ENCODE peak calls at places on chromosomes 2 and 18, in five cellular contexts. U is GM23248, K is fibroblast of lung, P is H9, R is PC-9. H is an unnamed sample. For H3K4me1, the result is how much of the 10 kb centered on the place peaks cover.

GRCh38 chr2:33777791-33778190 is 178.7 kb upstream of the FAM98A start:
- DNase-seq in U (peak), K (peak), P (no peak), R (no peak), H (no peak)

GRCh38 chr2:31255911-31256571 is 22.1 kb downstream of the EHD3 start:
- DNase-seq in U (no peak), K (no peak), P (no peak), R (no peak), H (no peak)

GRCh38 chr2:192500550-192501200 is 305.9 kb upstream of the TMEFF2 start:
- DNase-seq in U (peak), K (peak), P (no peak), R (no peak), H (no peak)

GRCh38 chr2:100235098-100235497 is 87.2 kb downstream of the LONRF2 start:
- DNase-seq in U (no peak), K (no peak), P (peak), R (no peak), H (peak)

GRCh38 chr2:232865165-232865564 is 4.9 kb upstream of the SNORC start:
- DNase-seq in U (no peak), K (no peak), P (no peak), R (no peak), H (no peak)

GRCh38 chr18:12376034-12376717 is 851 bp downstream of the AFG3L2 start:
- DNase-seq in U (peak), K (no peak), P (no peak), R (peak), H (no peak)

GRCh38 chr2:239114119-239114581 is 266.3 kb downstream of the TWIST2 start:
- DNase-seq in U (peak), K (peak), P (no peak), R (no peak), H (no peak)

GRCh38 chr2:141498561-141498960 is 632.3 kb downstream of the LRP1B start:
- DNase-seq in U (peak), K (peak), P (no peak), R (no peak), H (no peak)

GRCh38 chr18:23126352-23127056 is 8.8 kb upstream of the CABLES1 start:
- DNase-seq in U (peak), K (no peak), P (no peak), R (no peak), H (no peak)

GRCh38 chr18:78974115-78974740 is 5.4 kb upstream of the SALL3 start:
- DNase-seq in U (no peak), K (no peak), P (peak), R (no peak), H (peak)

GRCh38 chr2:109193807-109194702 is 65.0 kb downstream of the SH3RF3 start:
- DNase-seq in U (no peak), K (no peak), P (peak), R (no peak), H (no peak)

GRCh38 chr2:26542676-26543505 is 65.0 kb upstream of the OTOF start:
- DNase-seq in U (no peak), K (no peak), P (no peak), R (no peak), H (no peak)

GRCh38 chr18:59546164-59546563 is 151.1 kb downstream of the CCBE1 start:
- DNase-seq in U (peak), K (peak), P (no peak), R (no peak), H (no peak)

GRCh38 chr2:216235896-216236295 is 126.7 kb downstream of the XRCC5 start:
- DNase-seq in U (no peak), K (no peak), P (no peak), R (no peak), H (peak)

GRCh38 chr18:62751341-62751821 is 36.0 kb downstream of the PHLPP1 start:
- DNase-seq in U (peak), K (peak), P (peak), R (no peak), H (no peak)

GRCh38 chr2:1830936-1831616 is 86.8 kb upstream of the PXDN start:
- DNase-seq in U (peak), K (peak), P (no peak), R (no peak), H (no peak)

GRCh38 chr2:65587779-65588178 is 155.4 kb upstream of the SPRED2 start:
- DNase-seq in U (no peak), K (no peak), P (no peak), R (no peak), H (no peak)

GRCh38 chr2:1911811-1912210 is 167.5 kb upstream of the PXDN start:
- DNase-seq in U (no peak), K (no peak), P (no peak), R (no peak), H (peak)

GRCh38 chr2:174697267-174697666 is 67.0 kb downstream of the CHRNA1 start:
- DNase-seq in U (peak), K (peak), P (peak), R (peak), H (no peak)

GRCh38 chr2:120829633-120830025 is 94.0 kb downstream of the GLI2 start:
- DNase-seq in U (no peak), K (no peak), P (no peak), R (no peak), H (no peak)

GRCh38 chr2:80007722-80008503 is 296.6 kb downstream of the LRRTM1 start:
- DNase-seq in U (no peak), K (no peak), P (peak), R (no peak), H (no peak)

GRCh38 chr2:48719480-48720177 is 35.9 kb downstream of the LHCGR start:
- DNase-seq in U (no peak), K (peak), P (no peak), R (no peak), H (no peak)

GRCh38 chr18:49566985-49567384 is 5.1 kb downstream of the LIPG start:
- DNase-seq in U (no peak), K (no peak), P (no peak), R (no peak), H (no peak)

GRCh38 chr2:143264851-143265250 is 135.6 kb downstream of the ARHGAP15 start:
- DNase-seq in U (peak), K (peak), P (no peak), R (no peak), H (no peak)

GRCh38 chr18:48992791-48993555 is 42.2 kb upstream of the SMAD7 start:
- DNase-seq in U (no peak), K (no peak), P (no peak), R (no peak), H (no peak)

GRCh38 chr2:120760446-120761135 is 24.9 kb downstream of the GLI2 start:
- DNase-seq in U (no peak), K (no peak), P (peak), R (no peak), H (no peak)

GRCh38 chr2:162327134-162327769 is 8.8 kb upstream of the IFIH1 start:
- DNase-seq in U (peak), K (no peak), P (peak), R (no peak), H (no peak)

GRCh38 chr2:195495966-195496365 is 161.1 kb upstream of the SLC39A10 start:
- DNase-seq in U (no peak), K (peak), P (no peak), R (no peak), H (no peak)

GRCh38 chr2:108941161-108941665 is 47.8 kb downstream of the EDAR start:
- DNase-seq in U (no peak), K (no peak), P (no peak), R (no peak), H (no peak)

DNA sequence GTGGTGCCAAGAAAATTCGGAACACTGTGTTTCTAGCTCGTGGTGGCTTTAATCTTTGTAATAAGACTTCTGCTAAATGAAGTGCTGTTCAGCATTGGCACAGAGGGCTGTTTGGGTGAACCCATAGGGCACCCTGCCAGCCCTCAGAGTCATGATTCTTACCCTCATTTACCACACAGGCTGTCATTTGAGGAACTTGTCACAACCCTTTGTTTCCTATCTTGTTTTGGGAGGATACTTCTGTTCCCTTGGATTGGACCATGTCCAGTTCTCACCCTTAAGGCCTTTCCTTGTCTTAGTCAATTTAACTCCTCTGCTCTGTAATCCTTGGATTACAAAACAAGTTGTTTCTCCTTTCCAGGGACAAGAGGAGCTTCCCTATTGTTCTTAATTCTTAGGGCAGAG is 225.7 kb downstream of the MTX2 start:
- DNase-seq in U (peak), K (no peak), P (no peak), R (no peak), H (no peak)
- H3K4me1 ChIP-seq in U (under half), K (under half), P (under half), R (under half), H (half or more)

GRCh38 chr2:111703759-111704158 is 180.2 kb downstream of the ANAPC1 start:
- DNase-seq in U (no peak), K (no peak), P (no peak), R (no peak), H (no peak)

GRCh38 chr2:111705711-111706323 is 178.2 kb downstream of the ANAPC1 start:
- DNase-seq in U (peak), K (peak), P (peak), R (peak), H (no peak)

GRCh38 chr2:111702809-111703196 is 181.2 kb downstream of the ANAPC1 start:
- DNase-seq in U (no peak), K (no peak), P (no peak), R (no peak), H (no peak)

GRCh38 chr2:111705206-111705605 is 178.8 kb downstream of the ANAPC1 start:
- DNase-seq in U (no peak), K (no peak), P (no peak), R (no peak), H (no peak)

DNA sequence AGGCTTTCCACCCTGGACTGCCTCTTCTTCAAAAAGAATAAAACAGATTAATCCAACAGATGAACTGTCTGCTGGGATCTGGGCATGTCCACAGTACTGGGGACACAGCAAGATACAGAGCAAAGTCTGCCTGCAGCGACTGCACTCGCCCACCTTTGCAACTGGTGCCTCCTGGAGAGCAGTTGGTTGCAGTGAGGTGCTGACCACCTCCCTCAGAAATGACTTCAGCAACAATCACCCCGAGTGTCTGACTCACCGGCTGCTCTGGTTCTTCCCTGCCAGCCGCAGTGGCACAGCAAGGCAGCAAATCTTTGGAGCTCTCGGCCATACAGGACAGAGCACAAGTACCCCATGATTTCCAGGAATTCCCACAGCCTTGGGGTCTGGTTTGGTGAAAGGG is 179.7 kb downstream of the ANAPC1 start:
- DNase-seq in U (peak), K (peak), P (no peak), R (peak), H (no peak)
- H3K4me1 ChIP-seq in U (under half), K (under half), P (under half), R (half or more), H (under half)

GRCh38 chr2:73516033-73516432 is 126.2 kb downstream of the NAT8 start:
- DNase-seq in U (peak), K (peak), P (no peak), R (no peak), H (no peak)
- H3K4me1 ChIP-seq in U (under half), K (under half), P (under half), R (under half), H (under half)

GRCh38 chr2:185241556-185241955 is 497.0 kb upstream of the FSIP2 start:
- DNase-seq in U (no peak), K (no peak), P (no peak), R (no peak), H (no peak)
- H3K4me1 ChIP-seq in U (under half), K (under half), P (under half), R (under half), H (under half)

DNA sequence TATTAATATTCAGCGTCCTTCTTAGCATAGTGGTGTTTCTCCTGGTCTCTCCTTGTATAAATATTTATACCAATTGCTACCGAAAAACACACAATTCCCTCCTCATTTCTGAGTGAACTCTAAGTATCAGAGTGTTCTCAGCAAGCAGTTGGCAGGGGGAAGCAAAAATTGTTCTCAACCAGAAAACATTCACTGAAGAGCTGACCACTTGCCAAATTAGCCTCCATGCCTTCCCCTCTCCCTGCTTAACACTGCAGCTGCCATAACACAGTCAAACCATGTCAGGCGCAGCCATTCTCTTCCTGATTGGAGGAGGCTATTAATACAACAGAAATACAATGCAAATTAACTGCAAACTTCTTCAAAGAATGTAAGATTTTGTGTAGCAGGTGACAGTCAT is 105.0 kb downstream of the COL6A3 start:
- DNase-seq in U (peak), K (peak), P (no peak), R (no peak), H (no peak)
- H3K4me1 ChIP-seq in U (under half), K (under half), P (under half), R (under half), H (under half)

GRCh38 chr2:70095833-70096670 is 8.8 kb downstream of the PCBP1 start:
- DNase-seq in U (no peak), K (no peak), P (no peak), R (no peak), H (no peak)

GRCh38 chr2:70091816-70092215 is 4.5 kb downstream of the PCBP1 start:
- DNase-seq in U (no peak), K (no peak), P (no peak), R (no peak), H (no peak)

GRCh38 chr2:70094978-70095832 is 7.9 kb downstream of the PCBP1 start:
- DNase-seq in U (peak), K (peak), P (no peak), R (no peak), H (no peak)

GRCh38 chr2:70091364-70091763 is 4.1 kb downstream of the PCBP1 start:
- DNase-seq in U (no peak), K (no peak), P (no peak), R (no peak), H (no peak)

DNA sequence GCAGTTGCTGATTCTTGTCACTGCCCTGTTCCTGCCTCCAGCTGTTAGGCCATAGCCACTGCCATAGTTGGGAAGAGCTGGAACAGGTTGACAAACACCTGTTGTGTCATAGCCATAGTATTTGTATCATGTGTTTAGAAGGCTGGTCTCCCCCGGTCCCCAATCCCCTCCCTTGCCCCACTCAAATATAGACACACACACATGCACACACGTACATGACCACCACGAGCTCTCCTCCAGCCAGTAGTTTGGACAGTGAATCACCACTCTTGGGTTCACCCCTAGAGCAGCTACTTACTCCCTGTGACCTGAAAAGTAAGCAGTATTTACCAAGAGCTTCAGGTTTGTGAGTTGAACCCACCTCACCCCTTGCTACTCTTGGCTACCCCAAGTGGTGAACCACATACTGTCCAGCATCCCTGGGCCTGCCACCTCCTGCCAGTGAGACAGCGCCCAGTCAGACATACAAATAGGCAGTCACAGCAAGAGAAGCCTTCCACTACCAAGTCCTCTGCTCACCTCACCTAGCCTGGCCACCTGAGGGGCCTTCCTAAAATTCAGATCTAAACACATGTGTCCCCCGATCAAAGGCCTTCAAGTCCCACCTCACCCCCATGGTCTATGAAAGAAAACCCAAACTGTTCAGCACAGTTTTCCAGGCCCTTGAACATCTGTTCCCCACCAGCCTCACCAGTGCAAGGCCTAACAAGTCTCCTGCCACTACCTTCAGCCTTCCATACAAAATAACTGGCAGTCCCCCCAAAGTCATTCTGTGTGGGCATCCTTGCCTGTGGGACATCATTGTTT is 7.1 kb downstream of the PCBP1 start:
- DNase-seq in U (no peak), K (peak), P (no peak), R (no peak), H (no peak)
- H3K4me1 ChIP-seq in U (under half), K (under half), P (under half), R (under half), H (under half)

DNA sequence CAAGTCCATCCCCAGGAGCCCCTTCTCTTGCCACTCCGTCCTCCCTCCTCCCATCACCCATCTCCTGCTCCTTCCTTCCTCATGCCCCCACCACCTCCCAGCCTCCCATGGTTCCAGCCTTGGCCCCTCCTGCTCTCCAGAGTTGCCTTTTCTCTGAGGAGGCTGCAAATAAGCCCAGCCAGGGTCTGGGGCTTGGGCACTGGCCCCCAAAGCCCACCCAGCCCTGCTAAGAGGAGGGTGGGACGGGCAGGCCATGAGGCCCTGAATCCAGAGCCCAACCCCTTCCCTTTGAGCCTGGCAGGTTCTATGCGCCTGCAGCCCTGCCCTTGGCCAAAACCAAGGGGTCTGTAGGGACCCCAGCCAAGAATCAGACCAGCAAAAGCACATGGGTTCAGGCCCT is 71.6 kb downstream of the STPG4 start:
- DNase-seq in U (no peak), K (no peak), P (no peak), R (no peak), H (no peak)
- H3K4me1 ChIP-seq in U (under half), K (under half), P (under half), R (under half), H (half or more)

H was measured in vagina.